ENCODE peak calls at places on chromosomes 5 and 9, in five cellular contexts. F is brain microvascular endothelial cell, O is lower lobe of right lung, V is BE2C, J is cardiac fibroblast. A is an unnamed sample.

GRCh38 chr5:168706655-168707069 is 127.5 kb upstream of the PANK3 start:
- DNase-seq in O (no peak), J (peak; percentile 51), V (peak; percentile 52), F (peak; percentile 39), A (no peak)

GRCh38 chr5:84069608-84070179 is 315.0 kb downstream of the EDIL3 start:
- DNase-seq in V (no peak), O (no peak), F (no peak), J (no peak), A (no peak)

GRCh38 chr9:125758986-125759811 is 12.0 kb downstream of the PBX3 start:
- DNase-seq in J (peak; percentile 36), F (no peak), O (peak; percentile 56), V (peak; percentile 26), A (no peak)

GRCh38 chr9:133868203-133868602 is 123.9 kb downstream of the VAV2 start:
- DNase-seq in O (no peak), F (no peak), J (no peak), V (no peak), A (no peak)

GRCh38 chr9:113205449-113206247 is 15.4 kb downstream of the FKBP15 start:
- DNase-seq in F (no peak), O (no peak), J (no peak), V (no peak), A (no peak)

GRCh38 chr9:69380811-69381210 is 55.8 kb downstream of the ENTREP1 start:
- DNase-seq in F (peak; percentile 44), O (no peak), V (no peak), J (no peak), A (no peak)

GRCh38 chr9:19232117-19232829 is 1.8 kb downstream of the DENND4C start:
- DNase-seq in O (no peak), F (no peak), V (no peak), J (no peak), A (no peak)

GRCh38 chr5:133365326-133365725 is 247.0 kb downstream of the FSTL4 start:
- DNase-seq in V (peak; percentile 25), F (no peak), O (no peak), J (no peak), A (no peak)

GRCh38 chr5:135544666-135545045 is 8.9 kb upstream of the NEUROG1 start:
- DNase-seq in F (no peak), V (no peak), O (no peak), J (no peak), A (no peak)

GRCh38 chr9:117722108-117722761 is 18.0 kb downstream of the TLR4 start:
- DNase-seq in J (no peak), O (no peak), V (no peak), F (no peak), A (no peak)

GRCh38 chr5:169126376-169127043 is 174.4 kb downstream of the SLIT3 start:
- DNase-seq in F (no peak), V (peak; percentile 34), J (peak; percentile 7), O (no peak), A (no peak)

GRCh38 chr9:23541976-23542375 is 284.1 kb downstream of the ELAVL2 start:
- DNase-seq in V (no peak), F (no peak), O (no peak), J (no peak), A (no peak)

GRCh38 chr9:23538604-23539003 is 287.4 kb downstream of the ELAVL2 start:
- DNase-seq in F (no peak), O (no peak), V (no peak), J (no peak), A (no peak)

GRCh38 chr9:23538060-23538387 is 288.0 kb downstream of the ELAVL2 start:
- DNase-seq in F (no peak), O (no peak), V (no peak), J (no peak), A (no peak)

GRCh38 chr9:23539311-23539710 is 286.7 kb downstream of the ELAVL2 start:
- DNase-seq in O (no peak), F (no peak), J (no peak), V (no peak), A (no peak)

GRCh38 chr9:23537192-23538059 is 288.6 kb downstream of the ELAVL2 start:
- DNase-seq in J (no peak), O (no peak), V (no peak), F (no peak), A (no peak)
- H3K4me3 ChIP-seq in J (no peak overlapping the region), O (peak overlapping the region; percentile 24), V (no peak overlapping the region), F (peak overlapping the region; percentile 37), A (peak overlapping the region; percentile 24)

GRCh38 chr5:54740141-54740540 is 222.6 kb downstream of the SNX18 start:
- DNase-seq in F (no peak), O (no peak), V (no peak), J (no peak), A (no peak)

GRCh38 chr5:54743581-54743980 is 226.0 kb downstream of the SNX18 start:
- DNase-seq in J (no peak), O (no peak), V (no peak), F (no peak), A (no peak)

GRCh38 chr5:54743997-54744788 is 226.6 kb downstream of the SNX18 start:
- DNase-seq in V (no peak), O (peak; percentile 54), F (peak; percentile 91), J (peak; percentile 94), A (peak; percentile 90)

GRCh38 chr5:54741711-54742110 is 224.2 kb downstream of the SNX18 start:
- DNase-seq in V (no peak), O (no peak), F (no peak), J (no peak), A (no peak)

GRCh38 chr5:54742417-54742889 is 224.9 kb downstream of the SNX18 start:
- DNase-seq in V (peak; percentile 33), F (no peak), O (no peak), J (peak; percentile 71), A (no peak)
- H3K4me3 ChIP-seq in V (no peak overlapping the region), F (no peak overlapping the region), O (no peak overlapping the region), J (no peak overlapping the region), A (no peak overlapping the region)

GRCh38 chr5:171619196-171619595 is 166.4 kb upstream of the SMIM23 start:
- DNase-seq in V (no peak), J (no peak), O (no peak), F (no peak), A (no peak)

GRCh38 chr5:171617787-171618690 is 167.6 kb upstream of the SMIM23 start:
- DNase-seq in O (no peak), J (no peak), F (no peak), V (no peak), A (no peak)

GRCh38 chr5:171616002-171616780 is 169.4 kb upstream of the SMIM23 start:
- DNase-seq in F (no peak), J (no peak), V (peak; percentile 30), O (no peak), A (no peak)

GRCh38 chr5:171615201-171616001 is 170.2 kb upstream of the SMIM23 start:
- DNase-seq in F (no peak), O (peak; percentile 68), V (no peak), J (peak; percentile 14), A (no peak)

GRCh38 chr5:171617268-171617667 is 168.3 kb upstream of the SMIM23 start:
- DNase-seq in F (no peak), O (no peak), V (no peak), J (no peak), A (no peak)
- H3K4me3 ChIP-seq in F (no peak overlapping the region), O (no peak overlapping the region), V (no peak overlapping the region), J (no peak overlapping the region), A (no peak overlapping the region)

DNA sequence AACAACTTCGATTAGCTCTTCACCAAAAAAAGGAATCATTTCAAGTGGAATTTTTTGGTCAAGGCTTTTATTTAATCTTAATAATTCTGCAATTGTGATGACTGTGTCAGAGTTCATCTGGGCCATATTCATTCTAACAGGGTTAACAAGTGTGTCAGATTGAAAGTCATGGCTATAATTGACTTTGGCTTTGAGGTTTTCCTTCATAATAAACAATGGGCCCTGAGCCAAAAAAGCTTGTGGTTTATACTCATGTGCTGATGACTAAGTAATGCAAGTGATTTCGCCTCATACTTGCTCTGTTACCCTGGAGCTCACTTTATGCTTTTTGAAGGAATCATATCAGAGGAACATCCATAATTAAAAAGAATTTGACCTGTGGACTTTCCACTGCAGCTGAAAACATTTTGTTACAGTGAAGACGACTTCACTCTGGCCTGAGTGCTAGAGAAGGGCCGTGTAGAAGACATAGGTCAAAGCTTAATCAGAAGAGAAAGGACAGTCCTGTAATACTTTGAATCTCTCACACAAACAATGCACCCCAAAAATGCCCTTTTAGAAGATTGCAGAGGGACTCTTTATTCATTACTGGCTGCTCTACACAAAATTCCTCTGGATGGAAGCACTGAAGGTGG is 101.7 kb downstream of the GDNF start:
- DNase-seq in O (no peak), F (peak; percentile 93), V (peak; percentile 27), J (peak; percentile 94), A (peak; percentile 69)
- H3K4me3 ChIP-seq in O (no peak overlapping the region), F (no peak overlapping the region), V (no peak overlapping the region), J (no peak overlapping the region), A (no peak overlapping the region)

GRCh38 chr5:149932445-149933350 is 11.9 kb downstream of the PDE6A start:
- DNase-seq in J (peak; percentile 15), O (no peak), V (peak; percentile 66), F (no peak), A (no peak)
- H3K4me3 ChIP-seq in J (no peak overlapping the region), O (peak overlapping the region; percentile 27), V (peak overlapping the region; percentile 68), F (no peak overlapping the region), A (no peak overlapping the region)

GRCh38 chr5:52993367-52993766 is 4.2 kb downstream of the ITGA2 start:
- DNase-seq in V (no peak), O (no peak), J (no peak), F (no peak), A (no peak)
- H3K4me3 ChIP-seq in V (no peak overlapping the region), O (no peak overlapping the region), J (no peak overlapping the region), F (no peak overlapping the region), A (no peak overlapping the region)

GRCh38 chr9:91422832-91423711 is 560 bp downstream of the NFIL3 start:
- DNase-seq in J (peak; percentile 93), O (peak; percentile 74), V (no peak), F (peak; percentile 58), A (peak; percentile 72)

GRCh38 chr9:91426123-91426745 is 2.6 kb upstream of the NFIL3 start:
- DNase-seq in J (peak; percentile 67), O (no peak), V (no peak), F (peak; percentile 28), A (peak; percentile 33)

GRCh38 chr9:91424403-91425176 is 958 bp upstream of the NFIL3 start:
- DNase-seq in J (peak; percentile 94), F (peak; percentile 75), V (peak; percentile 51), O (peak; percentile 92), A (peak; percentile 83)

GRCh38 chr9:91423785-91424402 is at the start of gene NFIL3:
- DNase-seq in O (peak; percentile 91), F (peak; percentile 49), V (peak; percentile 84), J (peak; percentile 91), A (peak; percentile 40)

DNA sequence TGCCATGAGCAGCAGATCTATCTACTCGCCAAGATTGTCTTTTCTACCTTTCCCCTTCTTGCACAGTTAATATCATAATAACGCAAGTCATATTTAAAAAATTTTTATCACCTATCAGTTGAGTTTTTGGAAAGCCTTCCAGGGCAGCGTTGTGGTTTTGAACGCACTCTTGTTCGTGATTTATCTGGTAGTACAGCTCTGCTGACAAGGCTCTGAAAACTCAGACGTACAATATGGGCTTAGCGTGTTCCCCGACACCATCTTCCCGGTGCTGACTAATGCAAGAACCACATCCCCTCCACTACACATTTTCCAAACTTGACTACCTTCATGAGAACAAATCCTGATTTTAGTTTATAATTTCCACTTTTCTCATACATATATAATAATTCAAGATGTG is 1.6 kb upstream of the NFIL3 start:
- DNase-seq in J (peak; percentile 29), O (no peak), F (no peak), V (no peak), A (peak; percentile 31)
- H3K4me3 ChIP-seq in J (no peak overlapping the region), O (peak overlapping the region; percentile 73), F (no peak overlapping the region), V (no peak overlapping the region), A (peak overlapping the region; percentile 82)